ENCODE peak calls at places on chromosomes 6 and 20, in four cellular contexts. T is spleen, Z is HCT116, S is tibial nerve. M is an unnamed sample. For H3K36me3, the result is how much of the 10 kb centered on the place peaks cover.

GRCh38 chr6:44247338-44248302 is 719 bp downstream of the HSP90AB1 start:
- DNase-seq in T (peak), Z (no peak), S (peak), M (peak)

GRCh38 chr20:62603907-62604785 is 38.2 kb upstream of the SLCO4A1 start:
- DNase-seq in T (no peak), Z (no peak), S (no peak), M (no peak)

GRCh38 chr6:3124667-3125066 is 6.2 kb downstream of the BPHL start:
- DNase-seq in T (no peak), Z (no peak), S (no peak), M (peak)

GRCh38 chr20:6768228-6769185 is 1.0 kb downstream of the BMP2 start:
- DNase-seq in T (peak), Z (no peak), S (peak), M (peak)

GRCh38 chr20:50953196-50953595 is 5.1 kb downstream of the DPM1 start:
- DNase-seq in T (no peak), Z (no peak), S (no peak), M (no peak)

GRCh38 chr20:39067526-39068216 is 105.5 kb downstream of the DHX35 start:
- DNase-seq in T (no peak), Z (no peak), S (no peak), M (no peak)

GRCh38 chr6:71488186-71488585 is 199.6 kb downstream of the OGFRL1 start:
- DNase-seq in T (no peak), Z (no peak), S (no peak), M (no peak)

GRCh38 chr6:20740727-20741126 is 206.5 kb downstream of the CDKAL1 start:
- DNase-seq in T (no peak), Z (no peak), S (no peak), M (no peak)

GRCh38 chr6:44177691-44178423 is 19.2 kb downstream of the CAPN11 start:
- DNase-seq in T (no peak), Z (no peak), S (peak), M (peak)

GRCh38 chr20:4112490-4113420 is 97.4 kb upstream of the RNF24 start:
- DNase-seq in T (no peak), Z (no peak), S (peak), M (peak)

GRCh38 chr6:34414999-34415858 is 10.6 kb downstream of the RPS10 start:
- DNase-seq in T (no peak), Z (peak), S (peak), M (peak)

GRCh38 chr6:149934249-149935156 is 7.3 kb upstream of the ULBP2 start:
- DNase-seq in T (no peak), Z (peak), S (peak), M (peak)

GRCh38 chr6:40774932-40775331 is 187.8 kb upstream of the LRFN2 start:
- DNase-seq in T (no peak), Z (no peak), S (no peak), M (no peak)

GRCh38 chr6:330948-331347 is 38.7 kb downstream of the DUSP22 start:
- DNase-seq in T (no peak), Z (no peak), S (no peak), M (no peak)

GRCh38 chr6:109420751-109421150 is 19.7 kb downstream of the PPIL6 start:
- DNase-seq in T (no peak), Z (no peak), S (no peak), M (peak)

GRCh38 chr6:69704916-69705315 is 91.9 kb downstream of the LMBRD1 start:
- DNase-seq in T (no peak), Z (no peak), S (no peak), M (no peak)

GRCh38 chr6:69705954-69706353 is 90.9 kb downstream of the LMBRD1 start:
- DNase-seq in T (no peak), Z (no peak), S (no peak), M (no peak)

GRCh38 chr6:69706724-69707123 is 90.1 kb downstream of the LMBRD1 start:
- DNase-seq in T (no peak), Z (no peak), S (no peak), M (no peak)
- TF ChIP-seq POLR2A in T (no peak), Z (no peak), S (no peak), M (no peak)

DNA sequence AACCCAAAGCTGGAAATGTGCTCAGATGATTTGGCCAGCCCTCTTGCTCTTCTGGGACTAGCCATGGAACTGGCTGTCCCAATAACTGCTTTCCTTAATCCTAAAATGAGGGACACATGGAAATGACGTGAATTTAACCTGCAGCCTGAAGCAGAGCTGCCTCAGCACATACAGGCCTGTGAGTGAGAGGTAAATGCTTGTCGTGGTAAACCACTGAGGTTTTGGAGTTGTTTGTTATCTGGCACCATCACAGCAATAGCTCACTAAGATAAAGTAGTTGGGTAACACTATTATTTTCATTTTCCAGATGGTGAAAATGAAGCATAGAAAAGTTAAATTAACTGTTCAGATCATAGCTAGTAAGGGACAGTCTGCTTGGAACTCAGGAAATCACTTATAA is 333.4 kb upstream of the CHD6 start:
- DNase-seq in T (no peak), Z (no peak), S (no peak), M (no peak)
- TF ChIP-seq CTCF in T (no peak), Z (no peak), S (no peak), M (no peak)

GRCh38 chr20:41080866-41081265 is 52.2 kb downstream of the TOP1 start:
- DNase-seq in T (no peak), Z (no peak), S (no peak), M (no peak)
- H3K36me3 ChIP-seq in T (under half), Z (half or more), S (under half), M (under half)

GRCh38 chr6:89186762-89187161 is 30.4 kb downstream of the GABRR1 start:
- DNase-seq in T (no peak), Z (no peak), S (no peak), M (no peak)
- TF ChIP-seq POLR2A in T (no peak), Z (no peak), S (no peak), M (no peak)

DNA sequence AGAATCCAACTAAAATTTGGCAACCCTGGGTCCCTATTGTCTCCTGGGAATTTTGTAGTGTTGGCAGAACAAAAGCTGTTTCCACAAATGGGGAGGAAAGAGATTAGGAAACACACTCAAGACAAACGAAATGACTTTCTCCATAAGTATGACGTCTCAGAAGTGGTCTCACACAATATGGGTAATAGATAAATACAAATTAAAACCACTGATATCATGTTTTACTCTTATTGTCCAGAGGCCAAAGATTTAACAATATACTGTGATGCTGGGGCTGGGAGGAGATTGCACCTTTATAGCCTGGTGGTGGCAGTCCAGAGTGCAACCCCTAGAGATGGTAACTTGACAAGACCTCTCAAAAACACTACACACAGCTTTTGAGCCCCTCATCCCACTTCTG is 18.6 kb downstream of the FKBP1A start:
- DNase-seq in T (no peak), Z (no peak), S (no peak), M (no peak)
- TF ChIP-seq CTCF in T (no peak), Z (no peak), S (no peak), M (no peak)

GRCh38 chr6:154427425-154427824 is 70.8 kb upstream of the IPCEF1 start:
- DNase-seq in T (no peak), Z (no peak), S (no peak), M (no peak)
- H3K36me3 ChIP-seq in T (under half), Z (under half), S (under half), M (under half)

GRCh38 chr6:30810813-30811329 is 66.5 kb upstream of the IER3 start:
- DNase-seq in T (no peak), Z (peak), S (no peak), M (no peak)

GRCh38 chr6:30801950-30802349 is 57.6 kb upstream of the IER3 start:
- DNase-seq in T (no peak), Z (no peak), S (no peak), M (no peak)

GRCh38 chr6:30802731-30803130 is 58.4 kb upstream of the IER3 start:
- DNase-seq in T (no peak), Z (no peak), S (no peak), M (no peak)

GRCh38 chr6:30804333-30804732 is 60.0 kb upstream of the IER3 start:
- DNase-seq in T (no peak), Z (no peak), S (no peak), M (no peak)

GRCh38 chr6:30806581-30807183 is 62.3 kb upstream of the IER3 start:
- DNase-seq in T (no peak), Z (peak), S (no peak), M (no peak)
- TF ChIP-seq POLR2A in T (no peak), Z (peak), S (no peak), M (no peak)

M was measured in thyroid gland.